ENCODE peak calls at places on chromosomes 1 and 21, in six cellular contexts. Z is uterus, V is progenitor cell of endocrine pancreas, E is MCF 10A, J is body of pancreas, Q is fibroblast of the aortic adventitia. L is an unnamed sample.

GRCh38 chr1:201191723-201192477 is 1.3 kb downstream of the IGFN1 start:
- DNase-seq in E (peak; percentile 72), J (no peak), Q (peak; percentile 81), Z (peak; percentile 47), V (no peak), L (no peak)

GRCh38 chr1:182601416-182601786 is 2.8 kb downstream of the RGS16 start:
- DNase-seq in J (peak; percentile 83), Z (peak; percentile 75), Q (peak; percentile 89), V (peak; percentile 61), E (peak; percentile 95), L (no peak)

GRCh38 chr1:224506141-224506814 is 71.7 kb upstream of the WDR26 start:
- DNase-seq in E (peak; percentile 42), V (no peak), Z (no peak), Q (no peak), J (no peak), L (no peak)

GRCh38 chr1:153578490-153578889 is 12.8 kb upstream of the S100A2 start:
- DNase-seq in Z (no peak), J (no peak), E (no peak), Q (no peak), V (no peak), L (no peak)

GRCh38 chr1:30798389-30798951 is 40.9 kb upstream of the LAPTM5 start:
- DNase-seq in J (peak; percentile 75), Q (no peak), E (no peak), V (no peak), Z (no peak), L (no peak)

GRCh38 chr1:1208713-1209433 is 2.5 kb upstream of the TNFRSF18 start:
- DNase-seq in J (no peak), Z (no peak), E (no peak), Q (no peak), V (no peak), L (no peak)

GRCh38 chr1:159211331-159212136 is 6.9 kb downstream of the ACKR1 start:
- DNase-seq in Q (peak; percentile 31), Z (peak; percentile 35), V (peak; percentile 48), J (peak; percentile 38), E (peak; percentile 87), L (no peak)

GRCh38 chr21:36082140-36082742 is 12.4 kb downstream of the CBR1 start:
- DNase-seq in Q (no peak), J (no peak), E (no peak), Z (no peak), V (no peak), L (no peak)

GRCh38 chr1:225973158-225973557 is 26.0 kb downstream of the SDE2 start:
- DNase-seq in Q (no peak), Z (no peak), V (no peak), E (no peak), J (no peak), L (no peak)

GRCh38 chr1:186864296-186864695 is 35.5 kb downstream of the PLA2G4A start:
- DNase-seq in Z (no peak), Q (peak; percentile 34), J (no peak), V (no peak), E (no peak), L (no peak)

GRCh38 chr21:43598416-43599120 is 60.7 kb downstream of the HSF2BP start:
- DNase-seq in Z (no peak), J (no peak), E (no peak), Q (peak; percentile 68), V (no peak), L (no peak)

GRCh38 chr1:247906504-247907047 is 11.2 kb downstream of the OR2W3 start:
- DNase-seq in Z (no peak), J (no peak), V (no peak), Q (peak; percentile 10), E (peak; percentile 79), L (no peak)

GRCh38 chr1:10253755-10254154 is 43.4 kb downstream of the KIF1B start:
- DNase-seq in E (no peak), J (peak; percentile 64), Q (peak; percentile 83), Z (peak; percentile 18), V (no peak), L (no peak)

GRCh38 chr1:66271216-66271903 is 262.6 kb upstream of the SGIP1 start:
- DNase-seq in Z (peak; percentile 94), V (no peak), E (peak; percentile 97), Q (peak; percentile 100), J (peak; percentile 81), L (no peak)

GRCh38 chr1:167627615-167627864 is 2.5 kb upstream of the RCSD1 start:
- DNase-seq in Z (peak; percentile 1), J (peak; percentile 42), V (no peak), E (no peak), Q (no peak), L (no peak)

GRCh38 chr1:53687886-53688285 is 51.1 kb downstream of the GLIS1 start:
- DNase-seq in V (no peak), E (no peak), J (no peak), Q (no peak), Z (no peak), L (no peak)

GRCh38 chr1:193729429-193729828 is 543.0 kb upstream of the B3GALT2 start:
- DNase-seq in V (no peak), Q (no peak), E (peak; percentile 66), Z (no peak), J (no peak), L (no peak)

GRCh38 chr1:212542761-212543187 is 65.8 kb upstream of the ATF3 start:
- DNase-seq in E (no peak), Q (no peak), J (no peak), V (no peak), Z (no peak), L (no peak)

GRCh38 chr1:116679828-116680628 is 12.5 kb upstream of the IGSF3 start:
- DNase-seq in Q (no peak), V (no peak), E (no peak), J (no peak), Z (no peak), L (no peak)

GRCh38 chr1:32984090-32984828 is 19.6 kb upstream of the RNF19B start:
- DNase-seq in J (no peak), E (no peak), Z (no peak), Q (peak; percentile 70), V (no peak), L (no peak)

GRCh38 chr1:98315309-98315708 is 346.2 kb upstream of the SNX7 start:
- DNase-seq in E (peak; percentile 77), Q (peak; percentile 80), J (no peak), V (no peak), Z (no peak), L (no peak)

GRCh38 chr21:29382029-29382654 is 83.4 kb downstream of the BACH1 start:
- DNase-seq in Z (no peak), Q (peak; percentile 37), J (no peak), E (peak; percentile 36), V (no peak), L (no peak)
- TF ChIP-seq CTCF in Z (no peak), Q (no peak), J (no peak), E (no peak), V (no peak), L (no peak)

DNA sequence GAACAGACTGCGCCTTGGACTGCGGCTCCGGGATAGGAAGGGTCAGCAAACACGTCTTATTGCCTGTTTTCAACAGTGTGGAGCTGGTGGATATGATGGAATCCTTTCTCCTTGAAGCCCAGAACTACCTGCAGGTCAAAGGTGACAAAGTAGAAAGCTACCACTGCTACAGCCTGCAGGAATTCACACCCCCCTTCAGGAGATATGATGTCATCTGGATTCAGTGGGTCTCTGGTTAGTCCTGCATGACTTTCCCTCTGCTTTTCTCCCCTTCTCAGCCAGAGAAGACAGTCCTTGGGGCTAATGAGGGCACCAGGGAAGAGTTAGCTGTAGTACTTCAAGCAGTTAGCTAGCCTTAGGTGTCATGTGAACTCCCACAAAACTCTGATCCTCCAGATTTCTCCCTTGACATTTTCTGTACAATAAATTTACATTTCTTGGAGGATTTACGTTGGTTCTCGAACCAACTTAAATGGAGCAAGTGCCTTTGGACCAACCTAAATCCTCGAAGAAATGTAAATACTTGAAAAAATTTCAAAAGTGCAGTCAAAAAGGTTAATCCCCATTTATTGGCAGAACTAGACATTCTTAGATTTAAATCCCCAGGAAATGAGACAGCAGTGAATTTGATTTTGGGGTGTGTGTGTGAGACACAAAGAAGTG is 20.9 kb downstream of the NTMT2 start:
- DNase-seq in Z (no peak), J (no peak), V (no peak), Q (no peak), E (no peak), L (no peak)
- TF ChIP-seq CTCF in Z (no peak), J (no peak), V (no peak), Q (no peak), E (no peak), L (no peak)

DNA sequence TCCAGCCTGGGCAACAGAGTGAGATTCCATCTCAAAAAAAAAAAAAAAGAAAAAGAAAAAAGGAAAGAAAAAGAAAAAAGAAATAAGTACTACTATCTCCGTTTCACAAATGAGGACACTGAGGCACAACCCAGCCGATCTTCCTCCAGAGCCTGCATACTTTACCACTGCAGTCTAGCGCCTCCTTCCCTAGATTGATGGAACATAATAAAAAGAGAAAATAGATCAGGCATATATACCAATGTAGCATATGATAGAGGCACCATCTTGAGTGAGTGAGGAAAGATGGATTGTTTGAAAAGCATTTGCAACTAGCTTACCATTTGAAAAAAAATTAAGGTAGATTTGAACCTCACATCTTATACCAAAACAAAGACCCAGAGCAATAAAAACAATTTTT is 5.2 kb upstream of the DPM3 start:
- DNase-seq in V (no peak), E (no peak), Q (no peak), J (no peak), Z (no peak), L (no peak)
- TF ChIP-seq CTCF in V (no peak), E (peak; percentile 12), Q (peak; percentile 7), J (no peak), Z (no peak), L (peak; percentile 41)

DNA sequence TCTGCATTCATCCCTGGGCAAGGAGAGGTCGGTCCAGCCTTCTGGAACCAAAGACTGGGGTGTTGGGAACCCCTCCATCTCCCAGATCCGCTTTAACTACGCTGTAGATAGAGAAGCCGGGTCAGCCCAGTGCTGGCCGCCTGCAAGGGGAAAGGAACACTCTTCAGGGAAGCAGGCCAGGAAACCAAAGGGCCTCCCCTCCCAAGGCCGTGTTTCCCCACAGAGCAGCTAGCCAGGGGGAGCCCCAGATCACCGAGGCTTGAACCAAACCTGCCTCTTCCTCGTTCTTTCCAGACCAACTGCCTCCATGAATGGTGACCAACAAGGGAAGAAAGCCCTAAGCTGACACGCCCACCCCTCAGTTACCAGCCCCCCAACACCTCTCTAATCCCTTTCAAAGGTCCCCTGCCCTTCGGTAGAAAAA is 1.2 kb upstream of the CHD5 start:
- DNase-seq in V (no peak), E (no peak), Q (no peak), J (no peak), Z (no peak), L (no peak)
- TF ChIP-seq CTCF in V (no peak), E (no peak), Q (no peak), J (no peak), Z (no peak), L (no peak)

GRCh38 chr1:91529856-91530255 is 29.2 kb downstream of the CDC7 start:
- DNase-seq in J (no peak), V (no peak), Q (peak; percentile 61), Z (no peak), E (peak; percentile 67), L (no peak)
- TF ChIP-seq CTCF in J (no peak), V (no peak), Q (peak; percentile 32), Z (no peak), E (peak; percentile 60), L (peak; percentile 59)

GRCh38 chr1:7784492-7785071 is 491 bp downstream of the PER3 start:
- DNase-seq in Q (no peak), J (peak; percentile 46), V (no peak), Z (peak; percentile 41), E (no peak), L (no peak)
- TF ChIP-seq CTCF in Q (no peak), J (no peak), V (no peak), Z (no peak), E (no peak), L (no peak)

L was measured in type B pancreatic cell.